ENCODE peak calls at places on chromosome 12, in six cellular contexts. S, K, Q, H, Y and O are unnamed samples.
A peak's percentile ranks its signal among the peaks of the same experiment; 100 is the strongest.

GRCh38 chr12:27785882-27786570 is 6.0 kb upstream of the MANSC4 start:
- DNase-seq in S (no peak), K (peak; percentile 21), Q (no peak), Y (no peak), H (no peak), O (no peak)

GRCh38 chr12:28941248-28941647 is 207.8 kb upstream of the FAR2 start:
- DNase-seq in Q (no peak), H (no peak), S (no peak), K (no peak), Y (no peak), O (no peak)

GRCh38 chr12:32568241-32568640 is 110.9 kb upstream of the DNM1L start:
- DNase-seq in Y (no peak), Q (no peak), S (no peak), K (peak; percentile 65), H (no peak), O (no peak)

GRCh38 chr12:100651108-100651507 is 77.6 kb downstream of the GAS2L3 start:
- DNase-seq in H (no peak), Q (no peak), Y (no peak), S (no peak), K (no peak), O (no peak)

GRCh38 chr12:12072064-12072760 is 1.5 kb downstream of the BCL2L14 start:
- DNase-seq in S (no peak), Q (no peak), K (no peak), Y (no peak), H (no peak), O (no peak)

GRCh38 chr12:57066245-57066644 is 12.3 kb downstream of the NEMP1 start:
- DNase-seq in Q (no peak), Y (no peak), H (no peak), S (no peak), K (no peak), O (no peak)

GRCh38 chr12:117821480-117822175 is 147.2 kb downstream of the KSR2 start:
- DNase-seq in S (no peak), Y (no peak), H (no peak), Q (no peak), K (no peak), O (no peak)

GRCh38 chr12:113997365-113997764 is 31.2 kb upstream of the RBM19 start:
- DNase-seq in S (no peak), Y (no peak), Q (no peak), K (no peak), H (no peak), O (no peak)

GRCh38 chr12:6215932-6216494 is 15.8 kb downstream of the CD9 start:
- DNase-seq in S (no peak), Y (peak; percentile 89), Q (no peak), H (no peak), K (peak; percentile 83), O (no peak)

GRCh38 chr12:27109339-27110023 is 27.1 kb upstream of the C12orf71 start:
- DNase-seq in H (no peak), S (no peak), Q (no peak), K (peak; percentile 9), Y (no peak), O (no peak)

GRCh38 chr12:118334939-118335567 is 37.7 kb downstream of the TAOK3 start:
- DNase-seq in Q (no peak), S (no peak), H (no peak), Y (no peak), K (no peak), O (no peak)

GRCh38 chr12:131894981-131895639 is 688 bp downstream of the ULK1 start:
- DNase-seq in H (no peak), K (peak; percentile 42), S (no peak), Y (no peak), Q (no peak), O (no peak)

GRCh38 chr12:10982244-10982643 is 4.5 kb downstream of the TAS2R50 start:
- DNase-seq in S (no peak), Y (no peak), Q (no peak), H (no peak), K (no peak), O (no peak)

GRCh38 chr12:47843226-47843980 is 23.7 kb upstream of the HDAC7 start:
- DNase-seq in H (no peak), Y (no peak), Q (no peak), S (no peak), K (no peak), O (no peak)

GRCh38 chr12:58443273-58443980 is 476.9 kb downstream of the LRIG3 start:
- DNase-seq in Q (peak; percentile 22), H (peak; percentile 38), S (no peak), Y (no peak), K (no peak), O (no peak)

GRCh38 chr12:131282292-131283080 is 328.8 kb downstream of the ADGRD1 start:
- DNase-seq in H (no peak), Q (no peak), Y (no peak), K (no peak), S (no peak), O (no peak)

GRCh38 chr12:117155278-117156060 is 34.8 kb downstream of the FBXO21 start:
- DNase-seq in K (peak; percentile 41), Y (no peak), Q (peak; percentile 81), S (peak; percentile 24), H (peak; percentile 85), O (no peak)